ENCODE peak calls at places on chromosomes 11 and 22, in four cellular contexts. M is T-cell, G is OCI-LY7, C is HCT116. D is an unnamed sample.

GRCh38 chr11:1767399-1768140 is 3.8 kb upstream of the CTSD start:
- DNase-seq in M (no peak), C (no peak), G (no peak), D (no peak)

GRCh38 chr11:120354779-120355178 is 18.6 kb downstream of the ARHGEF12 start:
- DNase-seq in C (no peak), G (no peak), M (no peak), D (no peak)

GRCh38 chr11:126133902-126134301 is 71.2 kb upstream of the CDON start:
- DNase-seq in C (no peak), G (no peak), M (no peak), D (no peak)

GRCh38 chr11:128503231-128503991 is 83.9 kb downstream of the ETS1 start:
- DNase-seq in C (no peak), G (no peak), M (peak), D (no peak)

GRCh38 chr11:67117176-67117575 is 1.9 kb upstream of the KDM2A start:
- DNase-seq in M (no peak), G (no peak), C (no peak), D (no peak)

GRCh38 chr11:73989156-73989555 is 6.5 kb upstream of the UCP2 start:
- DNase-seq in G (no peak), C (no peak), M (no peak), D (no peak)

GRCh38 chr22:17977371-17977770 is 47.0 kb downstream of the MICAL3 start:
- DNase-seq in G (no peak), M (no peak), C (no peak), D (no peak)

GRCh38 chr11:44611687-44612437 is 46.4 kb downstream of the CD82 start:
- DNase-seq in G (peak), C (no peak), M (peak), D (peak)

GRCh38 chr22:19772673-19773469 is 12.3 kb downstream of the TBX1 start:
- DNase-seq in G (peak), M (no peak), C (no peak), D (peak)

GRCh38 chr11:125069008-125069407 is 5.9 kb downstream of the SLC37A2 start:
- DNase-seq in G (no peak), M (no peak), C (no peak), D (no peak)

GRCh38 chr22:19631899-19632670 is 82.2 kb upstream of the SEPTIN5 start:
- DNase-seq in G (peak), C (peak), M (no peak), D (no peak)